ENCODE peak calls at places on chromosomes 6 and 20, in nine cellular contexts. M, L, J, H, Z, T, A, B and S are unnamed samples.

GRCh38 chr6:56580271-56580670 is 62.4 kb downstream of the DST start:
- DNase-seq in M (no peak), L (no peak), J (peak), H (no peak), Z (no peak), T (no peak), A (peak), B (no peak), S (no peak)

GRCh38 chr6:41181566-41181965 is 18.6 kb upstream of the TREM2 start:
- DNase-seq in M (no peak), L (no peak), J (no peak), H (no peak), Z (no peak), T (no peak), A (no peak), B (no peak), S (no peak)

GRCh38 chr6:74991573-74992332 is 214.1 kb downstream of the COL12A1 start:
- DNase-seq in M (no peak), L (no peak), J (peak), H (no peak), Z (no peak), T (no peak), A (peak), B (no peak), S (peak)

GRCh38 chr6:28729501-28730402 is 194.0 kb downstream of the TRIM27 start:
- DNase-seq in M (no peak), L (no peak), J (no peak), H (no peak), Z (no peak), T (no peak), A (peak), B (no peak), S (no peak)

GRCh38 chr6:44057931-44058616 is 69.2 kb downstream of the MRPL14 start:
- DNase-seq in M (no peak), L (no peak), J (peak), H (no peak), Z (no peak), T (no peak), A (peak), B (no peak), S (no peak)

GRCh38 chr20:61459266-61459665 is 207.2 kb downstream of the CDH4 start:
- DNase-seq in M (no peak), L (no peak), J (no peak), H (no peak), Z (no peak), T (no peak), A (no peak), B (peak), S (no peak)

GRCh38 chr6:7262746-7263335 is 50.2 kb downstream of the SSR1 start:
- DNase-seq in M (no peak), L (peak), J (no peak), H (no peak), Z (no peak), T (no peak), A (no peak), B (peak), S (no peak)

GRCh38 chr6:90105766-90106165 is 190.9 kb downstream of the BACH2 start:
- DNase-seq in M (no peak), L (no peak), J (no peak), H (no peak), Z (no peak), T (no peak), A (no peak), B (no peak), S (no peak)

GRCh38 chr6:139029470-139030210 is 1.1 kb downstream of the ABRACL start:
- DNase-seq in M (peak), L (peak), J (peak), H (peak), Z (peak), T (peak), A (peak), B (peak), S (peak)

GRCh38 chr6:6610031-6610591 is 21.6 kb downstream of the LY86 start:
- DNase-seq in M (no peak), L (no peak), J (no peak), H (no peak), Z (peak), T (no peak), A (no peak), B (no peak), S (no peak)

GRCh38 chr6:165986647-165987482 is 180.8 kb downstream of the TBXT start:
- DNase-seq in M (no peak), L (no peak), J (peak), H (no peak), Z (no peak), T (peak), A (peak), B (no peak), S (peak)

GRCh38 chr6:121436172-121436965 is 923 bp downstream of the GJA1 start:
- DNase-seq in M (no peak), L (no peak), J (peak), H (no peak), Z (no peak), T (peak), A (no peak), B (no peak), S (no peak)

GRCh38 chr6:68226460-68226859 is 408.6 kb upstream of the ADGRB3 start:
- DNase-seq in M (no peak), L (no peak), J (peak), H (no peak), Z (peak), T (no peak), A (no peak), B (no peak), S (peak)

GRCh38 chr6:112037783-112038216 is 16.1 kb upstream of the CCN6 start:
- DNase-seq in M (no peak), L (no peak), J (peak), H (no peak), Z (no peak), T (no peak), A (peak), B (peak), S (peak)

GRCh38 chr6:108746411-108746810 is 101.8 kb upstream of the ARMC2 start:
- DNase-seq in M (no peak), L (no peak), J (no peak), H (no peak), Z (no peak), T (no peak), A (no peak), B (peak), S (peak)

GRCh38 chr6:87825865-87826264 is 123.8 kb upstream of the AKIRIN2 start:
- DNase-seq in M (no peak), L (no peak), J (no peak), H (no peak), Z (peak), T (no peak), A (no peak), B (no peak), S (no peak)

GRCh38 chr6:141955621-141956020 is 177.1 kb upstream of the GJE1 start:
- DNase-seq in M (no peak), L (no peak), J (no peak), H (no peak), Z (no peak), T (no peak), A (no peak), B (no peak), S (no peak)

GRCh38 chr6:165967768-165968408 is 199.8 kb downstream of the TBXT start:
- DNase-seq in M (no peak), L (no peak), J (no peak), H (no peak), Z (no peak), T (no peak), A (no peak), B (no peak), S (peak)

GRCh38 chr20:2795451-2795850 is 5.0 kb downstream of the CPXM1 start:
- DNase-seq in M (no peak), L (no peak), J (no peak), H (no peak), Z (no peak), T (no peak), A (no peak), B (peak), S (no peak)

GRCh38 chr20:34639755-34640222 is 37.1 kb downstream of the PIGU start:
- DNase-seq in M (no peak), L (no peak), J (no peak), H (no peak), Z (no peak), T (no peak), A (no peak), B (no peak), S (no peak)

GRCh38 chr6:44527191-44527960 is 139.9 kb downstream of the CDC5L start:
- DNase-seq in M (no peak), L (no peak), J (no peak), H (no peak), Z (no peak), T (no peak), A (no peak), B (peak), S (no peak)

GRCh38 chr6:111280445-111280844 is 193.1 kb downstream of the SLC16A10 start:
- DNase-seq in M (no peak), L (no peak), J (no peak), H (no peak), Z (no peak), T (no peak), A (no peak), B (no peak), S (no peak)

GRCh38 chr6:118586741-118587485 is 38.8 kb downstream of the PLN start:
- DNase-seq in M (no peak), L (no peak), J (no peak), H (no peak), Z (no peak), T (no peak), A (no peak), B (no peak), S (no peak)

GRCh38 chr6:25341923-25342619 is 62.9 kb downstream of the CARMIL1 start:
- DNase-seq in M (no peak), L (no peak), J (no peak), H (no peak), Z (no peak), T (no peak), A (no peak), B (no peak), S (no peak)

GRCh38 chr6:46393161-46393939 is 97.9 kb downstream of the RCAN2 start:
- DNase-seq in M (no peak), L (no peak), J (no peak), H (no peak), Z (no peak), T (no peak), A (no peak), B (no peak), S (no peak)

GRCh38 chr20:12358006-12358654 is 440.4 kb downstream of the BTBD3 start:
- DNase-seq in M (no peak), L (no peak), J (peak), H (no peak), Z (no peak), T (no peak), A (peak), B (no peak), S (peak)
- TF ChIP-seq CTCF in M (no peak), L (no peak), J (peak), H (peak), Z (no peak), T (peak), A (peak), B (no peak), S (no peak)

DNA sequence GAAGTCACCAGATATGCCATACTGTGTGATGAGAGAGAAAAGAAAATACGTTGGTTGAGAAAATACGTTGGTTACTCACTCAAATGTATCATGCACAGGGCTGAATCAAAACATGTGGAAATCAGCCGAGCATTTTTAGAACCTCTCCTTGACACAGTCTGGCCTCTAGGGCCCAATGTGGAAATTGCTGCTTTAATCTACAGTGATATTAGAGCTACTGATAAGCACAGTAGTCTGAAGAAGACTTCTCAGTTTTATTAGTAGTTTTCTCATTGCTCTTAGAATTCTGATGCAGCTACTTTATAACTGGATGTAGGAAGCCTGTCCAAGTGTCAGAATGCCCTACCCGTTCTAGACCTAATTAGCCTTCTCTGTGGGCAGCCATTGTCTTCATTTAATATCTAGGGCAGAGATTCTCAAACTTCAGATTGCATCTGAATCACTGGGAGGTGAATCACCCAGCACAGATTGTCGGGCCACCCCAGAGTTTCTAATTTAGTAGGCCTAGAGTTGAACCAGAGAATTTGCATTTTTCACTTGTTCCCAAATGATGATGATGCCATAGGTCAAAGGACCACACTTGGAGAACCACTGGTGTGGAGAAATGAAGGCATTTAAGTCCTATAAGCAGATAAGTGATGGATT is 229.1 kb downstream of the PLCB1 start:
- DNase-seq in M (no peak), L (no peak), J (peak), H (no peak), Z (no peak), T (no peak), A (peak), B (no peak), S (peak)
- TF ChIP-seq CTCF in M (no peak), L (no peak), J (peak), H (no peak), Z (no peak), T (no peak), A (peak), B (no peak), S (no peak)

GRCh38 chr20:48294196-48294595 is 508.9 kb upstream of the SULF2 start:
- DNase-seq in M (no peak), L (no peak), J (peak), H (no peak), Z (no peak), T (no peak), A (peak), B (no peak), S (peak)

GRCh38 chr20:48292806-48293205 is 507.5 kb upstream of the SULF2 start:
- DNase-seq in M (no peak), L (no peak), J (peak), H (no peak), Z (no peak), T (no peak), A (no peak), B (no peak), S (peak)

GRCh38 chr20:48294942-48295341 is 509.7 kb upstream of the SULF2 start:
- DNase-seq in M (no peak), L (no peak), J (no peak), H (no peak), Z (no peak), T (no peak), A (no peak), B (no peak), S (no peak)

GRCh38 chr20:48295966-48296421 is 510.7 kb upstream of the SULF2 start:
- DNase-seq in M (no peak), L (no peak), J (peak), H (no peak), Z (no peak), T (no peak), A (peak), B (no peak), S (no peak)

GRCh38 chr20:48295445-48295903 is 510.2 kb upstream of the SULF2 start:
- DNase-seq in M (no peak), L (no peak), J (peak), H (no peak), Z (no peak), T (peak), A (peak), B (no peak), S (peak)
- TF ChIP-seq CTCF in M (no peak), L (no peak), J (no peak), H (peak), Z (no peak), T (peak), A (peak), B (no peak), S (peak)

GRCh38 chr6:157217894-157218370 is 105.4 kb downstream of the TMEM242 start:
- DNase-seq in M (no peak), L (no peak), J (no peak), H (no peak), Z (no peak), T (no peak), A (no peak), B (peak), S (no peak)

GRCh38 chr6:157220485-157220884 is 102.8 kb downstream of the TMEM242 start:
- DNase-seq in M (no peak), L (no peak), J (no peak), H (no peak), Z (no peak), T (no peak), A (no peak), B (peak), S (no peak)

GRCh38 chr6:157218371-157219198 is 104.7 kb downstream of the TMEM242 start:
- DNase-seq in M (no peak), L (no peak), J (no peak), H (no peak), Z (no peak), T (no peak), A (no peak), B (peak), S (no peak)

GRCh38 chr6:157221049-157221816 is 102.1 kb downstream of the TMEM242 start:
- DNase-seq in M (peak), L (peak), J (peak), H (peak), Z (peak), T (peak), A (peak), B (peak), S (peak)

DNA sequence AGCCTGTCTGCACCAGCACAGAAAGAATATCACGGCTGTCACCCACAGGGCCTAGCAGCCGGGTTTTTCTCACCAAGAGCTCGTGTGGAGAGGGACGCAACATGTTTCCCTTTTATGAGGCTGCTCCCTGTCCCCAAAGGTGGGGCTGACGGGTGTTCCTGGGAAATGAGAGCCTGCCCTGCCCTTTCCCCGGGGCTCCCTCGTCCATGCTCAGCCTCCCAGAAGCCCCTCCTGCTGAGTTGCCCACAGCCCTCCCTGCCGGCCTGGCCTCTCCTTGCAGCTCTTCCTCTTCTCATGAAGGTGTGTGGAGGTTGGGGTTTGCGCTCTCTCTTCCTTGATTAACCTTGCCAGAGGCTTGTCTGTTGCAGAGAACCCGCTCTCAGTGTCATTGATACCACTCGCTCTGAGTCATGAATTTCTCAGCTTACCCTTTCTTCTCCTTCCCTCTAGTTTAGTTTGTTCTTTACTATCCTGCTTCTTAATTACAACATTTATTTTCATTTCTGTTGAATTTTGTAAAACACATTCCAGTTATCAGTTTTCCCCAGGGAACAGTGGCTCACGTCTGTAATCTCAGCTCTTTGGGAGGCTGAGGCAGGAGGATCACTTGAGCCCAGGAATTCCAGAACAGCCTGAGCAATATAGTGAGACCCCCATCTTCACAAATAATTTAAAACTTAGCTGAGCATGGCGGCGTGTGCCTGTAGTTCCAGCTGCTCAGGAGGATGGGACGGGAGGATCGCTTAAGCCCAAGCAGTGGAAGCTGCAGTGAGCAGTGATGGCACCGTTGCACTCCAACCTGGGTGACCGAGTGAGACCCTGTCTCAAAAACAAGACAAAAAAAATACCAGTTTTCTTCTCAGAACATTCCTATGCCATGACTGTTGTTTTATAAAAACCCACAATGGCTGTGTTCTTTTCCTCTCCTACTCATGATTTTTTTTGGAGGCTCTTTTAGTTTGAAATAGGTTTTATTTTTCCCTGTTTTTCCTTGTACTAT is 103.8 kb downstream of the TMEM242 start:
- DNase-seq in M (no peak), L (no peak), J (peak), H (no peak), Z (no peak), T (no peak), A (peak), B (peak), S (peak)
- TF ChIP-seq CTCF in M (no peak), L (no peak), J (no peak), H (no peak), Z (no peak), T (no peak), A (no peak), B (no peak), S (no peak)

DNA sequence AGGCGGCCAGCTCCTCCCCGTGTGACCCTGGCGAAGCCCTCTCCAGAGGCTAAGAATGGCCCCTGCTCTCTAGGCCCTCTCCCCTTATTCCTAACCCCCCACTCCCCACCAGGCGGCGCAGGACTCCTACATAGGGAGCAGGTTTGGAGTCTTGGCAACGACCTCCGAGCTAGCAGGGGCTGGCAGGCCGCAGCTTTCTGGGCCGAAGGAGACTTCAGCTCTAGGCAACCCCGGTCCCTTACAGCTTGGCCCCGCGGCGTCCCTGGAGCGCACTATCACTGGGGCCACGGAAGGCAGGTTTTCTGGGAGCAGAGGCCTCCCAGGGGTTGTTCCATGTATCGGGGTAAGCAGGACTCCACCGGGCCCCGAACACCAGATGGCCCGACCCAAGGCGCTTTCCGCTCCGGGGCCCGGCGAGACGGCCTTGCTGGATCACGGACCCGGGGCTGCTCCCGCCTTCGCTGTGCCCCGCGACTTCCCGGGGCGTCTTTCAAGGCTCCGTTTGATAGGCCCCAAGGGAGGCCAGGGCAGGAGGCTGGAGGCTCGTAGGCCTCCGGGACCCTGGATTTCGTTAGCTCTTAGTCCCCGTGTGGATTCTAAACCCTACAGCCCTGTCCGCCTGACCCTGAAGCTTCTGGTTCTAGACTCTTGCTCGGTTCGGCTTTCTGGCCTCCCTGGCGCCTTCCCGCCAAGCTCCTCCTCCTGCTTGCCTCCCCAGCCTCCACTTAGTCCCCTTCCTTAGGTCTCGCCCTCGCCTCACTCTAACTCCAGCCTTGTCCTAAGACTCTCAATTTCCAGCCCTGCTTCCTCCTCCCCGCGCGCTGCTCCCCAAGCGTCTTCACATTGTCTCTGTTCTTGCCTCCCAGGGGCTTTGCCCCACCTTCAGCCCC is 1.9 kb downstream of the SLC32A1 start:
- DNase-seq in M (no peak), L (peak), J (no peak), H (peak), Z (peak), T (peak), A (peak), B (no peak), S (peak)
- TF ChIP-seq CTCF in M (peak), L (no peak), J (peak), H (peak), Z (peak), T (peak), A (peak), B (no peak), S (peak)